ENCODE peak calls at places on chromosome 9, in six cellular contexts. One of them, this sample, is unnamed.

GRCh38 chr9:99866398-99866797 is 40.1 kb upstream of the STX17 start:
- DNase-seq in SK-N-SH: no peak
- DNase-seq in GM12878: no peak
- DNase-seq in HepG2: no peak
- DNase-seq in K562: no peak
- DNase-seq in H1: no peak
- DNase-seq in this sample: no peak

GRCh38 chr9:109517798-109518435 is 19.8 kb upstream of the PTPN3 start:
- DNase-seq in SK-N-SH: no peak
- DNase-seq in GM12878: no peak
- DNase-seq in HepG2: no peak
- DNase-seq in K562: no peak
- DNase-seq in H1: no peak
- DNase-seq in this sample: no peak

GRCh38 chr9:111966851-111967250 is 70.2 kb downstream of the UGCG start:
- DNase-seq in SK-N-SH: no peak
- DNase-seq in GM12878: no peak
- DNase-seq in HepG2: no peak
- DNase-seq in K562: peak; percentile 59
- DNase-seq in H1: no peak
- DNase-seq in this sample: no peak

GRCh38 chr9:33651125-33651524 is 127.1 kb downstream of the ANKRD18B start:
- DNase-seq in SK-N-SH: no peak
- DNase-seq in GM12878: no peak
- DNase-seq in HepG2: no peak
- DNase-seq in K562: no peak
- DNase-seq in H1: no peak
- DNase-seq in this sample: no peak

GRCh38 chr9:82271099-82271498 is 282.5 kb downstream of the SPATA31D1 start:
- DNase-seq in SK-N-SH: no peak
- DNase-seq in GM12878: no peak
- DNase-seq in HepG2: no peak
- DNase-seq in K562: no peak
- DNase-seq in H1: no peak
- DNase-seq in this sample: no peak

GRCh38 chr9:105979359-105979758 is 285.0 kb downstream of the TMEM38B start:
- DNase-seq in SK-N-SH: peak; percentile 57
- DNase-seq in GM12878: no peak
- DNase-seq in HepG2: no peak
- DNase-seq in K562: no peak
- DNase-seq in H1: no peak
- DNase-seq in this sample: no peak

GRCh38 chr9:97109194-97109811 is 70.4 kb upstream of the CTSV start:
- DNase-seq in SK-N-SH: no peak
- DNase-seq in GM12878: peak; percentile 1
- DNase-seq in HepG2: peak; percentile 64
- DNase-seq in K562: peak; percentile 70
- DNase-seq in H1: peak; percentile 67
- DNase-seq in this sample: no peak

GRCh38 chr9:97307091-97307490 is 368 bp upstream of the CCDC180 start:
- DNase-seq in SK-N-SH: peak; percentile 34
- DNase-seq in GM12878: no peak
- DNase-seq in HepG2: no peak
- DNase-seq in K562: peak; percentile 66
- DNase-seq in H1: peak; percentile 97
- DNase-seq in this sample: no peak

GRCh38 chr9:91760906-91761305 is 189.1 kb downstream of the ROR2 start:
- DNase-seq in SK-N-SH: no peak
- DNase-seq in GM12878: no peak
- DNase-seq in HepG2: no peak
- DNase-seq in K562: no peak
- DNase-seq in H1: no peak
- DNase-seq in this sample: no peak

GRCh38 chr9:74016004-74016403 is 481.1 kb upstream of the RORB start:
- DNase-seq in SK-N-SH: no peak
- DNase-seq in GM12878: no peak
- DNase-seq in HepG2: no peak
- DNase-seq in K562: no peak
- DNase-seq in H1: no peak
- DNase-seq in this sample: no peak
- H3K27ac ChIP-seq in SK-N-SH: no peak overlapping the region
- H3K27ac ChIP-seq in GM12878: no peak overlapping the region
- H3K27ac ChIP-seq in HepG2: no peak overlapping the region
- H3K27ac ChIP-seq in K562: no peak overlapping the region
- H3K27ac ChIP-seq in H1: no peak overlapping the region
- H3K27ac ChIP-seq in this sample: no peak overlapping the region

GRCh38 chr9:38039090-38039906 is 29.7 kb downstream of the SHB start:
- DNase-seq in SK-N-SH: peak; percentile 53
- DNase-seq in GM12878: no peak
- DNase-seq in HepG2: no peak
- DNase-seq in K562: peak; percentile 79
- DNase-seq in H1: no peak
- DNase-seq in this sample: no peak

GRCh38 chr9:38036359-38037084 is 32.5 kb downstream of the SHB start:
- DNase-seq in SK-N-SH: no peak
- DNase-seq in GM12878: no peak
- DNase-seq in HepG2: no peak
- DNase-seq in K562: peak; percentile 77
- DNase-seq in H1: no peak
- DNase-seq in this sample: no peak

GRCh38 chr9:38039907-38040682 is 28.9 kb downstream of the SHB start:
- DNase-seq in SK-N-SH: no peak
- DNase-seq in GM12878: no peak
- DNase-seq in HepG2: no peak
- DNase-seq in K562: peak; percentile 90
- DNase-seq in H1: no peak
- DNase-seq in this sample: no peak

GRCh38 chr9:38037981-38038306 is 31.1 kb downstream of the SHB start:
- DNase-seq in SK-N-SH: no peak
- DNase-seq in GM12878: no peak
- DNase-seq in HepG2: no peak
- DNase-seq in K562: no peak
- DNase-seq in H1: no peak
- DNase-seq in this sample: no peak

GRCh38 chr9:38038307-38039089 is 30.5 kb downstream of the SHB start:
- DNase-seq in SK-N-SH: peak; percentile 80
- DNase-seq in GM12878: no peak
- DNase-seq in HepG2: no peak
- DNase-seq in K562: peak; percentile 82
- DNase-seq in H1: no peak
- DNase-seq in this sample: peak; percentile 25
- TF ChIP-seq GABPA in SK-N-SH: no peak
- TF ChIP-seq GABPA in GM12878: no peak
- TF ChIP-seq GABPA in HepG2: no peak
- TF ChIP-seq GABPA in K562: no peak
- TF ChIP-seq GABPA in H1: no peak
- TF ChIP-seq GABPA in this sample: no peak

GRCh38 chr9:2411459-2412215 is 209.9 kb upstream of the VLDLR start:
- DNase-seq in SK-N-SH: no peak
- DNase-seq in GM12878: no peak
- DNase-seq in HepG2: no peak
- DNase-seq in K562: no peak
- DNase-seq in H1: no peak
- DNase-seq in this sample: no peak
- H3K27ac ChIP-seq in SK-N-SH: peak overlapping the region; percentile 49
- H3K27ac ChIP-seq in GM12878: no peak overlapping the region
- H3K27ac ChIP-seq in HepG2: no peak overlapping the region
- H3K27ac ChIP-seq in K562: no peak overlapping the region
- H3K27ac ChIP-seq in H1: no peak overlapping the region
- H3K27ac ChIP-seq in this sample: no peak overlapping the region

DNA sequence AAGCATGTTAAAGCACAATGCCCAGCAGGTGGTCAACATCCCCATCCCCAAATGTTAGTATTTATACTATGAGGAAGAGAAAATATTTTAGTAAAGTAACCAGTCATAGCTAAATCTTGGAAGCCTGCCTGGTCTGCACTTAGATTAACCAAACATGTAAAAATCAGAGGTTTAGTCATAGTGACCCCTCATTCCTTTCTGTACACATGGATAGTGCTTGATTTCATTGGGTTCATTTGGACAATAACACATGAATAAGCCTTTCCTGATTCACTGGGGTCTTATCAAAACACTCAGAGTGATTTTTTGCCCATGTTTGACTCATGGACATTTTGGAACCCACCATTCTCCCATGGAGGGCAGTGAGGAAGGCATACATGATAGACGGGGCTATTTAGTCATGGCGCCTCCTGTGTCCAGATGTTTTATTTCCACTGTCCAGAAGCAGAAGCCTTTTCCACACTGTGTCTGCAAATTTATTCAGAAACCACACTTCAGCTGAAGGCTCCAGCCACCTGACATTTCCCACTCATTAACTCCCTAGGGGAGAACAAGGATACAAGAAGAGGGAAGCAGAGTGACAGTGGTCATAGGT is 32.5 kb downstream of the OR1J1 start:
- DNase-seq in SK-N-SH: no peak
- DNase-seq in GM12878: no peak
- DNase-seq in HepG2: no peak
- DNase-seq in K562: no peak
- DNase-seq in H1: no peak
- DNase-seq in this sample: no peak
- TF ChIP-seq GABPA in SK-N-SH: no peak
- TF ChIP-seq GABPA in GM12878: no peak
- TF ChIP-seq GABPA in HepG2: no peak
- TF ChIP-seq GABPA in K562: no peak
- TF ChIP-seq GABPA in H1: no peak
- TF ChIP-seq GABPA in this sample: no peak

DNA sequence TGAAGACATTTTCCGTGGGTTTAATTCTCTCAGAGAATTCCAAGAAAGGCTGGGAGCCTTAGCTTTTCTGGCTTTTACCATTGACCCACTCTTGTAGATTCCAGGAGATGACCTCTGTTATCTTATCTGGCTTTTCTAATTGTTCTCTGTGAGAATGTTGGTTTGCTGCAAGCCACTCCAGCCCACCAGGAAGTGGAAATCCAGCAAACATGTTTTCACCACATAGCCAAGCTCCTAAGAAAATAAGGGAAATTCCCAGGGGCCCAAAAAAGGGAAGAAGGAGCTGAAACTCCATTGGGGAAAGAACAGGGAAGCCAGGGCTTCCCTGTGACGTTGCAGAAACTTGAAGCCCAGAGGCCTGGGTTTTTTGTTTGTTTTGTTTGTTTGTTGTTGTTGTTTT is 19.7 kb downstream of the GPR107 start:
- DNase-seq in SK-N-SH: no peak
- DNase-seq in GM12878: no peak
- DNase-seq in HepG2: peak; percentile 21
- DNase-seq in K562: no peak
- DNase-seq in H1: no peak
- DNase-seq in this sample: no peak
- H3K27ac ChIP-seq in SK-N-SH: peak overlapping the region; percentile 11
- H3K27ac ChIP-seq in GM12878: peak overlapping the region; percentile 89
- H3K27ac ChIP-seq in HepG2: peak overlapping the region; percentile 46
- H3K27ac ChIP-seq in K562: no peak overlapping the region
- H3K27ac ChIP-seq in H1: peak overlapping the region; percentile 7
- H3K27ac ChIP-seq in this sample: no peak overlapping the region

GRCh38 chr9:131277673-131278420 is 1.5 kb upstream of the FAM78A start:
- DNase-seq in SK-N-SH: peak; percentile 99
- DNase-seq in GM12878: no peak
- DNase-seq in HepG2: peak; percentile 43
- DNase-seq in K562: peak; percentile 100
- DNase-seq in H1: peak; percentile 82
- DNase-seq in this sample: peak; percentile 63

GRCh38 chr9:131279927-131280530 is 3.7 kb upstream of the FAM78A start:
- DNase-seq in SK-N-SH: no peak
- DNase-seq in GM12878: no peak
- DNase-seq in HepG2: no peak
- DNase-seq in K562: no peak
- DNase-seq in H1: no peak
- DNase-seq in this sample: no peak

GRCh38 chr9:131279196-131279926 is 3.1 kb upstream of the FAM78A start:
- DNase-seq in SK-N-SH: no peak
- DNase-seq in GM12878: no peak
- DNase-seq in HepG2: no peak
- DNase-seq in K562: peak; percentile 67
- DNase-seq in H1: no peak
- DNase-seq in this sample: no peak

GRCh38 chr9:131276891-131277672 is 772 bp upstream of the FAM78A start:
- DNase-seq in SK-N-SH: peak; percentile 68
- DNase-seq in GM12878: no peak
- DNase-seq in HepG2: no peak
- DNase-seq in K562: peak; percentile 92
- DNase-seq in H1: no peak
- DNase-seq in this sample: peak; percentile 24

GRCh38 chr9:131278421-131279111 is 2.3 kb upstream of the FAM78A start:
- DNase-seq in SK-N-SH: no peak
- DNase-seq in GM12878: no peak
- DNase-seq in HepG2: no peak
- DNase-seq in K562: peak; percentile 74
- DNase-seq in H1: no peak
- DNase-seq in this sample: no peak
- TF ChIP-seq GABPA in SK-N-SH: no peak
- TF ChIP-seq GABPA in GM12878: no peak
- TF ChIP-seq GABPA in HepG2: no peak
- TF ChIP-seq GABPA in K562: no peak
- TF ChIP-seq GABPA in H1: no peak
- TF ChIP-seq GABPA in this sample: no peak

GRCh38 chr9:88388886-88389617 is 808 bp downstream of the SPIN1 start:
- DNase-seq in SK-N-SH: peak; percentile 91
- DNase-seq in GM12878: no peak
- DNase-seq in HepG2: peak; percentile 66
- DNase-seq in K562: peak; percentile 68
- DNase-seq in H1: peak; percentile 71
- DNase-seq in this sample: peak; percentile 33

GRCh38 chr9:88388203-88388885 is at the start of gene SPIN1:
- DNase-seq in SK-N-SH: peak; percentile 98
- DNase-seq in GM12878: no peak
- DNase-seq in HepG2: peak; percentile 35
- DNase-seq in K562: peak; percentile 77
- DNase-seq in H1: peak; percentile 92
- DNase-seq in this sample: peak; percentile 63

GRCh38 chr9:88387733-88388202 is 476 bp upstream of the SPIN1 start:
- DNase-seq in SK-N-SH: peak; percentile 63
- DNase-seq in GM12878: no peak
- DNase-seq in HepG2: peak; percentile 20
- DNase-seq in K562: peak; percentile 36
- DNase-seq in H1: no peak
- DNase-seq in this sample: peak; percentile 24

GRCh38 chr9:88390371-88390990 is 2.2 kb downstream of the SPIN1 start:
- DNase-seq in SK-N-SH: no peak
- DNase-seq in GM12878: no peak
- DNase-seq in HepG2: no peak
- DNase-seq in K562: no peak
- DNase-seq in H1: no peak
- DNase-seq in this sample: no peak

DNA sequence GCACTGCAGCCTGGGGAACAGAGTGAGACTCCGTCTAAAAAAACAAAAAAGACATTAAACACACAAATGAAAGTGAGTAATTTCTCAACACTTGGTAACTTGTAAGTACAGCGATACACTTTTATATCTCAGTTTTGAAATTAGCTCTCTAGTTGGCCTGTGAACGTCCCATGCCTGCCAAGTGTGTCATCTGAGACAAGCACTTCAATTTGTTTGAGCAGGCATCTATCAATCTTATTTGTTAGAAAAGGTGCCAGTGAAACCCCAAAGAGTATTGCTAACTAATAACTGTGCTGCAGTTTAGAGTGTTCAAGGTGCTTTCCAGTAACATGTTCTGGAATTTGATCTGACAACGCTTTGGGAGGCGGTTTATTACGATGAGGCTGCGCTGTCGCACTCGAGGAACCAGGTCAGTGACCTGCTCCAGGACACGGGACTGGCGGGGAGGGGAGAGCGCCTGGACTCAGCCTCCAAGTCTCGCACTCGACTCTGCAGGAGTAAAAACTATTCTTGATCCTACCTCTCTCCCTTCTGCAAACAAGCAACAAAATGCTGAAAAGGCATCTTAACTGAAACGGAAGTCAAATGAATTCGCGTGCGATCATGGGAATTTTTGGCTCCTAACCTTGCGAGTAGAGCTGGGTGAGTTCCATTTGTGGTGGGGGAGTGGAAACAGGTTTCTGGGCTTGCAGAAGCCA is 1.1 kb upstream of the SPIN1 start:
- DNase-seq in SK-N-SH: no peak
- DNase-seq in GM12878: no peak
- DNase-seq in HepG2: peak; percentile 18
- DNase-seq in K562: peak; percentile 38
- DNase-seq in H1: no peak
- DNase-seq in this sample: peak; percentile 52
- H3K27ac ChIP-seq in SK-N-SH: peak overlapping the region; percentile 57
- H3K27ac ChIP-seq in GM12878: no peak overlapping the region
- H3K27ac ChIP-seq in HepG2: no peak overlapping the region
- H3K27ac ChIP-seq in K562: peak overlapping the region; percentile 33
- H3K27ac ChIP-seq in H1: peak overlapping the region; percentile 93
- H3K27ac ChIP-seq in this sample: peak overlapping the region; percentile 53

This sample was measured in HL-60.